ENCODE peak calls at places on chromosomes 13 and 19, in six cellular contexts. T is fibroblast of lung, Q is PC-3, S is HCT116, J is hepatocyte, W is GM23248. E is an unnamed sample.

GRCh38 chr13:73059460-73060250 is 850 bp downstream of the KLF5 start:
- DNase-seq in Q (peak; percentile 43), T (no peak), J (peak; percentile 81), S (no peak), W (peak; percentile 62), E (peak; percentile 71)

GRCh38 chr13:54150851-54151250 is 1122.2 kb downstream of the OLFM4 start:
- DNase-seq in Q (no peak), T (no peak), W (no peak), S (no peak), J (no peak), E (no peak)

GRCh38 chr19:35048911-35049411 is 7.4 kb downstream of the HPN start:
- DNase-seq in W (no peak), S (no peak), J (peak; percentile 3), T (no peak), Q (no peak), E (no peak)

GRCh38 chr13:39840201-39840600 is 184.7 kb downstream of the COG6 start:
- DNase-seq in W (no peak), J (no peak), T (no peak), Q (peak; percentile 46), S (no peak), E (no peak)

GRCh38 chr13:26502826-26503225 is 54.7 kb upstream of the WASF3 start:
- DNase-seq in W (peak; percentile 99), Q (peak; percentile 10), T (peak; percentile 68), S (no peak), J (peak; percentile 52), E (peak; percentile 50)

GRCh38 chr19:40443131-40443929 is 805 bp downstream of the SERTAD3 start:
- DNase-seq in J (peak; percentile 100), T (peak; percentile 100), W (peak; percentile 100), S (peak; percentile 98), Q (peak; percentile 98), E (peak; percentile 100)

GRCh38 chr13:73519720-73520119 is 460.9 kb downstream of the KLF5 start:
- DNase-seq in S (no peak), T (no peak), J (no peak), W (no peak), Q (no peak), E (no peak)

GRCh38 chr19:7915250-7916136 is 863 bp downstream of the TGFBR3L start:
- DNase-seq in S (no peak), W (no peak), J (no peak), T (no peak), Q (no peak), E (no peak)

GRCh38 chr13:35856084-35856483 is 275.1 kb downstream of the DCLK1 start:
- DNase-seq in J (no peak), T (no peak), W (no peak), Q (no peak), S (no peak), E (no peak)

GRCh38 chr13:113928701-113929627 is 44.9 kb downstream of the C13orf46 start:
- DNase-seq in S (no peak), J (peak; percentile 50), W (peak; percentile 92), T (peak; percentile 90), Q (no peak), E (no peak)

GRCh38 chr13:101785858-101786257 is 333.4 kb downstream of the ITGBL1 start:
- DNase-seq in T (peak; percentile 27), W (peak; percentile 38), Q (peak; percentile 59), J (peak; percentile 43), S (peak; percentile 10), E (peak; percentile 58)

GRCh38 chr13:29507356-29507755 is 88.1 kb downstream of the SLC7A1 start:
- DNase-seq in J (no peak), S (no peak), W (peak; percentile 40), T (no peak), Q (no peak), E (no peak)

GRCh38 chr19:43499042-43499441 is 5.5 kb downstream of the PHLDB3 start:
- DNase-seq in Q (no peak), W (no peak), S (no peak), T (no peak), J (peak; percentile 58), E (no peak)

GRCh38 chr19:4581381-4582111 is 22.1 kb upstream of the SEMA6B start:
- DNase-seq in J (no peak), W (no peak), S (no peak), T (no peak), Q (peak; percentile 48), E (peak; percentile 71)

GRCh38 chr13:67018775-67019174 is 211.4 kb downstream of the PCDH9 start:
- DNase-seq in Q (no peak), J (no peak), S (no peak), T (no peak), W (no peak), E (no peak)

GRCh38 chr13:61030445-61030844 is 385.2 kb downstream of the PCDH20 start:
- DNase-seq in Q (no peak), T (no peak), J (no peak), W (no peak), S (no peak), E (no peak)

GRCh38 chr19:18777156-18777724 is 13.9 kb downstream of the COMP start:
- DNase-seq in S (no peak), T (no peak), Q (no peak), W (no peak), J (no peak), E (no peak)

GRCh38 chr19:17202249-17202648 is 12.9 kb upstream of the USE1 start:
- DNase-seq in J (peak; percentile 10), T (no peak), Q (peak; percentile 44), S (peak; percentile 15), W (peak; percentile 69), E (peak; percentile 33)

GRCh38 chr13:59442461-59442860 is 721.3 kb downstream of the DIAPH3 start:
- DNase-seq in J (no peak), S (no peak), T (no peak), W (no peak), Q (no peak), E (no peak)

GRCh38 chr13:45207319-45207718 is 6.5 kb upstream of the KCTD4 start:
- DNase-seq in S (no peak), W (no peak), J (no peak), T (no peak), Q (no peak), E (no peak)

GRCh38 chr13:113451951-113452421 is 1.3 kb downstream of the ADPRHL1 start:
- DNase-seq in S (no peak), Q (no peak), J (no peak), W (no peak), T (no peak), E (no peak)

GRCh38 chr13:111634410-111634809 is 314.0 kb downstream of the TEX29 start:
- DNase-seq in J (no peak), T (no peak), S (no peak), W (no peak), Q (no peak), E (no peak)

GRCh38 chr13:111210488-111210887 is 95.4 kb downstream of the ARHGEF7 start:
- DNase-seq in S (no peak), T (peak; percentile 93), J (peak; percentile 51), W (peak; percentile 83), Q (peak; percentile 29), E (peak; percentile 86)

GRCh38 chr19:4914736-4915501 is 5.6 kb downstream of the UHRF1 start:
- DNase-seq in S (peak; percentile 76), J (peak; percentile 85), Q (peak; percentile 98), T (peak; percentile 80), W (peak; percentile 94), E (peak; percentile 72)

GRCh38 chr13:43008591-43008990 is 14.8 kb upstream of the DNAJC15 start:
- DNase-seq in J (no peak), Q (no peak), W (no peak), T (no peak), S (no peak), E (no peak)

GRCh38 chr13:109330123-109330522 is 456.3 kb downstream of the IRS2 start:
- DNase-seq in S (no peak), J (no peak), W (no peak), T (no peak), Q (no peak), E (no peak)

GRCh38 chr13:109330941-109331340 is 455.4 kb downstream of the IRS2 start:
- DNase-seq in W (peak; percentile 53), J (no peak), T (peak; percentile 54), S (no peak), Q (peak; percentile 7), E (no peak)

GRCh38 chr13:109332501-109333499 is 453.6 kb downstream of the IRS2 start:
- DNase-seq in T (no peak), Q (no peak), W (no peak), S (no peak), J (no peak), E (no peak)

GRCh38 chr13:109333893-109334651 is 452.3 kb downstream of the IRS2 start:
- DNase-seq in Q (no peak), W (no peak), T (no peak), J (no peak), S (no peak), E (no peak)

DNA sequence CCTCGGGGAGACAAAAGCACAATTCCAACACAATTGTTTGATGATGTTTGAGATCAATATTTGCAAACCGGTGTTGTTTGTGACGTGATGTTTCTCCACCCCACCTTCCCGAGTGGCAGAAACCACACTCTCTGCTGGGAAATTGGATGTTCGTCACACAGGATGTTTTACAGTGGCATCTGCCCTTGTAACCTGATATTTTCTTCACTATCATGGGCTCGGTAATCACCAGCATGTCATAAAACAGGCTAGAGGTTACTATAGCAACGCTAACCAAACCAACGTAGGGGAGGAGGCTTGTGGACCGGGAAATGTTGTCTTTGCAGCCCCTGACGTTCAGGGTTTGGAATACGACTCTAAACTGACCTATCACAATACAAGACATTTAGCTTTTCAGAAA is 454.5 kb downstream of the IRS2 start:
- DNase-seq in W (peak; percentile 60), S (no peak), J (peak; percentile 78), Q (peak; percentile 42), T (peak; percentile 87), E (peak; percentile 33)
- H3K4me3 ChIP-seq in W (no peak overlapping the region), S (no peak overlapping the region), J (no peak overlapping the region), Q (no peak overlapping the region), T (no peak overlapping the region), E (no peak overlapping the region)

GRCh38 chr13:96621634-96622033 is 372.6 kb downstream of the OXGR1 start:
- DNase-seq in T (no peak), Q (peak; percentile 67), J (no peak), S (no peak), W (no peak), E (no peak)
- H3K27me3 ChIP-seq in T (no peaks in the 10 kb centered on the region), Q (no peaks in the 10 kb centered on the region), J (no peaks in the 10 kb centered on the region), S (no peaks in the 10 kb centered on the region), W (no peaks in the 10 kb centered on the region), E (no peaks in the 10 kb centered on the region)

GRCh38 chr19:591099-591958 is 1.6 kb downstream of the HCN2 start:
- DNase-seq in T (no peak), W (peak; percentile 62), S (no peak), Q (peak; percentile 36), J (peak; percentile 77), E (no peak)
- TF ChIP-seq EZH2 in T (no peak), W (no peak), S (no peak), Q (no peak), J (peak; percentile 43), E (no peak)

GRCh38 chr19:29811125-29812079 is at the start of gene CCNE1:
- DNase-seq in T (peak; percentile 80), W (peak; percentile 92), S (peak; percentile 43), Q (peak; percentile 77), J (peak; percentile 95), E (peak; percentile 91)

GRCh38 chr19:29807870-29808405 is 3.9 kb upstream of the CCNE1 start:
- DNase-seq in S (no peak), T (no peak), Q (no peak), J (no peak), W (no peak), E (no peak)

GRCh38 chr19:29810504-29810871 is 1.3 kb upstream of the CCNE1 start:
- DNase-seq in Q (peak; percentile 63), W (peak; percentile 51), T (peak; percentile 12), J (peak; percentile 47), S (no peak), E (no peak)

GRCh38 chr19:29812080-29812880 is 489 bp downstream of the CCNE1 start:
- DNase-seq in W (peak; percentile 38), J (peak; percentile 49), T (no peak), S (no peak), Q (no peak), E (no peak)

GRCh38 chr19:29809795-29810503 is 1.8 kb upstream of the CCNE1 start:
- DNase-seq in J (no peak), S (no peak), T (no peak), Q (no peak), W (no peak), E (no peak)
- H3K4me3 ChIP-seq in J (no peak overlapping the region), S (peak overlapping the region; percentile 69), T (no peak overlapping the region), Q (no peak overlapping the region), W (no peak overlapping the region), E (no peak overlapping the region)